ENCODE peak calls at places on chromosomes 16 and 17, in four cellular contexts. One of them, this sample, is unnamed.

GRCh38 chr16:4411684-4412083 is 4.7 kb downstream of the CORO7 start:
- DNase-seq in GM23338: no peak
- DNase-seq in AG04449: no peak
- DNase-seq in AG10803: no peak
- DNase-seq in this sample: no peak

GRCh38 chr16:10965440-10966039 is 21.2 kb downstream of the CLEC16A start:
- DNase-seq in GM23338: no peak
- DNase-seq in AG04449: no peak
- DNase-seq in AG10803: no peak
- DNase-seq in this sample: no peak

GRCh38 chr16:84299734-84300440 is 5.2 kb downstream of the WFDC1 start:
- DNase-seq in GM23338: peak
- DNase-seq in AG04449: no peak
- DNase-seq in AG10803: no peak
- DNase-seq in this sample: no peak

GRCh38 chr16:85788819-85789218 is 10.5 kb downstream of the EMC8 start:
- DNase-seq in GM23338: no peak
- DNase-seq in AG04449: no peak
- DNase-seq in AG10803: no peak
- DNase-seq in this sample: no peak

GRCh38 chr17:57278740-57279387 is 22.5 kb downstream of the MSI2 start:
- DNase-seq in GM23338: no peak
- DNase-seq in AG04449: no peak
- DNase-seq in AG10803: no peak
- DNase-seq in this sample: no peak

GRCh38 chr17:34167359-34167758 is 87.7 kb upstream of the CCL2 start:
- DNase-seq in GM23338: no peak
- DNase-seq in AG04449: no peak
- DNase-seq in AG10803: no peak
- DNase-seq in this sample: no peak

GRCh38 chr16:7962480-7962879 is 627.8 kb downstream of the TMEM114 start:
- DNase-seq in GM23338: no peak
- DNase-seq in AG04449: no peak
- DNase-seq in AG10803: no peak
- DNase-seq in this sample: no peak

GRCh38 chr16:31880322-31880979 is 6.8 kb downstream of the ZNF267 start:
- DNase-seq in GM23338: no peak
- DNase-seq in AG04449: peak
- DNase-seq in AG10803: peak
- DNase-seq in this sample: peak

GRCh38 chr16:4116328-4117249 is at the start of gene ADCY9:
- DNase-seq in GM23338: peak
- DNase-seq in AG04449: no peak
- DNase-seq in AG10803: peak
- DNase-seq in this sample: no peak

GRCh38 chr17:74282587-74283370 is 8.7 kb downstream of the DNAI2 start:
- DNase-seq in GM23338: no peak
- DNase-seq in AG04449: no peak
- DNase-seq in AG10803: no peak
- DNase-seq in this sample: no peak

GRCh38 chr16:74999208-74999682 is 421 bp downstream of the ZNRF1 start:
- DNase-seq in GM23338: peak
- DNase-seq in AG04449: no peak
- DNase-seq in AG10803: no peak
- DNase-seq in this sample: no peak

GRCh38 chr17:72152392-72152727 is 31.5 kb downstream of the SOX9 start:
- DNase-seq in GM23338: no peak
- DNase-seq in AG04449: no peak
- DNase-seq in AG10803: peak
- DNase-seq in this sample: no peak

GRCh38 chr16:57637424-57637823 is 9.0 kb downstream of the ADGRG1 start:
- DNase-seq in GM23338: no peak
- DNase-seq in AG04449: no peak
- DNase-seq in AG10803: no peak
- DNase-seq in this sample: no peak

GRCh38 chr16:27813591-27813990 is 249.9 kb downstream of the GSG1L start:
- DNase-seq in GM23338: no peak
- DNase-seq in AG04449: no peak
- DNase-seq in AG10803: no peak
- DNase-seq in this sample: no peak

GRCh38 chr16:27776556-27776955 is 226.6 kb downstream of the KATNIP start:
- DNase-seq in GM23338: no peak
- DNase-seq in AG04449: no peak
- DNase-seq in AG10803: no peak
- DNase-seq in this sample: no peak

GRCh38 chr17:55238931-55239297 is 25.8 kb upstream of the HLF start:
- DNase-seq in GM23338: peak
- DNase-seq in AG04449: no peak
- DNase-seq in AG10803: no peak
- DNase-seq in this sample: no peak

GRCh38 chr16:566475-567361 is at the start of gene NHLRC4:
- DNase-seq in GM23338: peak
- DNase-seq in AG04449: no peak
- DNase-seq in AG10803: peak
- DNase-seq in this sample: no peak

GRCh38 chr16:28543072-28543471 is 4.3 kb upstream of the NUPR1 start:
- DNase-seq in GM23338: no peak
- DNase-seq in AG04449: no peak
- DNase-seq in AG10803: no peak
- DNase-seq in this sample: no peak

GRCh38 chr17:44778656-44779210 is 19.9 kb downstream of the ADAM11 start:
- DNase-seq in GM23338: no peak
- DNase-seq in AG04449: no peak
- DNase-seq in AG10803: no peak
- DNase-seq in this sample: no peak

GRCh38 chr17:57016764-57017116 is 38.8 kb downstream of the SCPEP1 start:
- DNase-seq in GM23338: no peak
- DNase-seq in AG04449: no peak
- DNase-seq in AG10803: peak
- DNase-seq in this sample: no peak

GRCh38 chr16:53048139-53048915 is 4.4 kb downstream of the CHD9NB start:
- DNase-seq in GM23338: no peak
- DNase-seq in AG04449: no peak
- DNase-seq in AG10803: no peak
- DNase-seq in this sample: no peak

GRCh38 chr16:22675745-22676540 is 138.0 kb upstream of the HS3ST2 start:
- DNase-seq in GM23338: no peak
- DNase-seq in AG04449: no peak
- DNase-seq in AG10803: no peak
- DNase-seq in this sample: no peak

GRCh38 chr16:15980329-15980728 is 30.9 kb downstream of the ABCC1 start:
- DNase-seq in GM23338: no peak
- DNase-seq in AG04449: no peak
- DNase-seq in AG10803: no peak
- DNase-seq in this sample: no peak

GRCh38 chr17:76793775-76794174 is 55.9 kb downstream of the MFSD11 start:
- DNase-seq in GM23338: peak
- DNase-seq in AG04449: no peak
- DNase-seq in AG10803: peak
- DNase-seq in this sample: no peak
- TF ChIP-seq CTCF in GM23338: peak
- TF ChIP-seq CTCF in AG04449: peak
- TF ChIP-seq CTCF in AG10803: peak
- TF ChIP-seq CTCF in this sample: peak

DNA sequence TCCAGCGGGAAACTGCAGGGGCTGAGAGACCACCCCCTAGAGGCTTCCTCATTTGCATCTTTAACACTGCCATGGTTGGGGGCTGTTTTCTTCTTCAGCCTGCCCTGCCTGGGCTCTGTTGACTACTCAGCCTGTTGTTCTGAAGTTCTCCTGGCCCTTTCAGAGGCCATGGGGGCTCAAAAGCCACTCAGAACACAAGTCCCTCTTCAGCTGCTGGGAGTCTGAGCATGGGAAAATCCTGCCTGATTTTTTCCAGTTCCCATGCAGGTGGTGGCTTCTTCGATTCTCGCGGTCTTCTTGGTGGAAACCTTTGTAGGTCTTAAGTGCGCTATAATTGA is 36.3 kb downstream of the PLCG2 start:
- DNase-seq in GM23338: no peak
- DNase-seq in AG04449: no peak
- DNase-seq in AG10803: no peak
- DNase-seq in this sample: no peak
- TF ChIP-seq CTCF in GM23338: no peak
- TF ChIP-seq CTCF in AG04449: no peak
- TF ChIP-seq CTCF in AG10803: no peak
- TF ChIP-seq CTCF in this sample: no peak

DNA sequence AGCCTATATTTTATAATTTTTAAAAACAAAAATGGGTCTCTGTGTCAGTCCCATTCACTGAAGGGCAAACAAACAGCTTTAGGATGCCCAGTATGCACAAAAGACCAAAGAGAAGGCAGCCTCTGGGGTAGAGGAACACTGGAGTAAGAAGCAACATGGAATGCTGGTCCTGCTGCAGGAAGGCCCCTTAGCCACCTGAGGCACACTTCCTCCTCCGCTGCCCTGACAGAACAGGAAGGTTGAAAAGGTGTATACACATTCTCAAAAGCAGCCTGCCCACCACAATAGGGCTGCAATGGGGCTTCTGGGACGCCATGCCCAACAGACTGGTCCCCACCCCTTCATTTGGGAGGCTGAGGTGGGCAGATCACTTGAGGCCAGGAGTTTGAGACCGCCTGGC is 19.5 kb downstream of the TOM1L2 start:
- DNase-seq in GM23338: peak
- DNase-seq in AG04449: no peak
- DNase-seq in AG10803: no peak
- DNase-seq in this sample: no peak
- TF ChIP-seq CTCF in GM23338: peak
- TF ChIP-seq CTCF in AG04449: no peak
- TF ChIP-seq CTCF in AG10803: no peak
- TF ChIP-seq CTCF in this sample: no peak

DNA sequence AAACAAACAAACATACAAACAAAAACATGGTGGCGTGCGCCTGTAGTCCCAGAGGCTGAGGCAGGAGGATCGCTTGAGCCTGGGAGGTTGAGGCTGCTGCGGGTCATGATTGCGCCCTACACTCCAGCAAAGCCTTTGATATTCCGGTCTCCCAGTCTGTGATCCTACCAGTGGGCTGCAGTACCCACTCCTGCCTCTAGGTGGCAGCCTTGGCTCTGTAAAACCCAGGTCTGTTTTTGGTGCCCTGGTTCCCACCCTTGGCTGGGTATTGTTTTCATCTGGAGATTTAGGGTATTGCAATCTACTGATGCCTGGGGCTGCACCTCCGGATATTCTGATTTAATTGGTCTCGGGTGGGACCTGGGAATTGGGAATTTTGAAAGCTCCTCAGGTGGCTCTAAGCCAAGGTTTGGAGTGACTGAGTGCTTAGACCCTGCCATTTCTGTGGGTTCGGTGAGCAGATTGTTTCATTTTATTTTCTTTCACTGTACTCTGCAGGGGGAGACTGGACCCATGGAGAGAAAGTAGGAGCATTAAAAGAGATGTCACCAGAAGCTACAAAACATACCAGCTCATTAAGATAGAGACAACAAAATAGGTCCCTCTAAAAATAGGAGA is 40.5 kb downstream of the MYH3 start:
- DNase-seq in GM23338: peak
- DNase-seq in AG04449: no peak
- DNase-seq in AG10803: peak
- DNase-seq in this sample: peak
- TF ChIP-seq CTCF in GM23338: peak
- TF ChIP-seq CTCF in AG04449: peak
- TF ChIP-seq CTCF in AG10803: peak
- TF ChIP-seq CTCF in this sample: peak

DNA sequence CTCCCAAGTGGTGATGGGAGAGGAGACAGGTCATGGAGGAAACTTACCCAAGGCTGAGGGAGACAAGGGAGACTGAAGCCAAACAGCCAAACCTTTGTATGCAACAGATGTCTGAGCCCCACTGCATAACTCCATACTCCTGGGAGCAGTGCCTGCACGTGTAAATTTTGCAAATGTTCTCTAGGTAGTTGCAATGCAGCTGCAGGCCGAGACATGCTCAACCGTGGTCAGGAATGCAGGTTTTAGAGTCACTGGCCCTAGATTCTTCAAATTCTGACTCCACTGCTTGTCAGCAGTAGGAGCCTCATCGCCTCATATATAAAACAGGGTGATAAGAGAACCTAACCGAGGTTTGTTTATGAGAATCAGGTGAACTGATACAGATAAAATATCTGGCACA is 11.5 kb downstream of the DYNLRB2 start:
- DNase-seq in GM23338: no peak
- DNase-seq in AG04449: no peak
- DNase-seq in AG10803: no peak
- DNase-seq in this sample: no peak
- TF ChIP-seq CTCF in GM23338: no peak
- TF ChIP-seq CTCF in AG04449: no peak
- TF ChIP-seq CTCF in AG10803: no peak
- TF ChIP-seq CTCF in this sample: no peak

GRCh38 chr17:65418622-65419021 is 142.8 kb downstream of the AXIN2 start:
- DNase-seq in GM23338: no peak
- DNase-seq in AG04449: no peak
- DNase-seq in AG10803: no peak
- DNase-seq in this sample: no peak
- TF ChIP-seq CTCF in GM23338: peak
- TF ChIP-seq CTCF in AG04449: no peak
- TF ChIP-seq CTCF in AG10803: peak
- TF ChIP-seq CTCF in this sample: no peak

DNA sequence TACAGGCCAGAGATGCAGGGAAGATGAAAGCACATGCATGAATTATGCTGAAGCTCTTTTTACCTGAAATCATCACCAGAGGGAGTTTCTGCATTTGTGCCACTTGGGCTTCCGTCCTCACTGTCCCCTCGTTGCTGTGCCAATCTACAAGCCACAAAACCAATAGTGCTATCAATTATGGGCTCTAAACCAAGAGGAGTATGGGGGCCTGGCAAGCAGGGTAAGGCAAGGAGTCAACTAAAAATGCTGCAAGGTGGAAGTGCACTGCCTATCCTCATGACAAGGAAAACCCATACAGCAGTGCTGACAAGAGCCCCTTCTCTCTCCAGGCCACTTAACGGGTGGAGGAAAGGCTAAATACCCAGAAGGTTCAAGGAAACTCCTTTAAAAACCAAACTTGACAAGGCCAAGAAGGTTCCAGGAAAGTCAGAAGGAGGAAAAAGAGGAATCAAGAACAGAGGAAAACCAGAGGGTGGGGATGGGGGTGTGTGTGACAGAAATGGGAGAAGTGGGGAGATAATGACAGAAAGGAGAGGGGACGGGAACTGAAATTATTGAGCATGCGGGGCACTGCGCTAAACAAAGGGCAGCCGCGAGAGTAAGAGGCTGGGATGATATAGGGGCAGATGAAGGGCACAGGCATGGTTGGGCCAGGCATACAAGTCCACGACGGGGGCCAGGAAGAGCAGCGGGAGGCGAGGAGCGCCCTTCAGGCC is 674 bp downstream of the C17orf75 start:
- DNase-seq in GM23338: no peak
- DNase-seq in AG04449: no peak
- DNase-seq in AG10803: no peak
- DNase-seq in this sample: no peak
- TF ChIP-seq CTCF in GM23338: no peak
- TF ChIP-seq CTCF in AG04449: no peak
- TF ChIP-seq CTCF in AG10803: peak
- TF ChIP-seq CTCF in this sample: no peak

DNA sequence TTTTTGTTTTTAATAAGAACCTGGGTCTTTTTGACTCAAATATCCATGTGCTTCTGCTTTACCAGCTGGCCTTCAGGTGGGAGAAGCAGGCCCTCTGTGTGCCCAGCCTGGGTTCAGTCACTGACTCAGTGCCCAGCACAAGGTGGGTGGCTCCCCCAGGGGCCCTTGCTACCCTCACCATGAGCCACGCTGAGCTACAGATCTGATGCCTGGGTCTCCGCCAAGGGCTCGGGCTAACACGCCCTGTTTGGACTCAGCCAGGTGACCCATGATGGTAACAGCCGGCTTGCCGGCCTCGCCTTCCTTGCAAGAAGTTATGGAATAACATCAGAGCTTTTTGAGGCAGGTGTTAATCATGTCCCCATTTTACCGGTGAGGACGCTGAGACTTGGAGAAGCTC is 109.5 kb upstream of the NLRP1 start:
- DNase-seq in GM23338: no peak
- DNase-seq in AG04449: no peak
- DNase-seq in AG10803: no peak
- DNase-seq in this sample: no peak
- TF ChIP-seq CTCF in GM23338: no peak
- TF ChIP-seq CTCF in AG04449: no peak
- TF ChIP-seq CTCF in AG10803: no peak
- TF ChIP-seq CTCF in this sample: no peak

This sample was measured in HFF-Myc.